ENCODE peak calls at places on chromosomes 12 and 14, in eight cellular contexts. L is left ventricle myocardium inferior, I is Daoy, B is memory B cell, W is A549, D is endothelial cell, O is EL, A is kidney epithelial cell. X is an unnamed sample.

GRCh38 chr12:89678225-89678624 is 30.4 kb downstream of the ATP2B1 start:
- DNase-seq in O (no peak), A (no peak), D (no peak), B (no peak), L (no peak), I (no peak), W (no peak), X (no peak)

GRCh38 chr14:52058346-52058745 is 10.5 kb downstream of the NID2 start:
- DNase-seq in D (no peak), L (no peak), B (no peak), A (no peak), W (no peak), I (no peak), O (no peak), X (no peak)

GRCh38 chr14:36504805-36505192 is 15.2 kb downstream of the NKX2-1 start:
- DNase-seq in B (no peak), L (no peak), I (no peak), D (no peak), O (no peak), A (no peak), W (no peak), X (no peak)

GRCh38 chr14:22824711-22825359 is 4.9 kb upstream of the MRPL52 start:
- DNase-seq in A (peak; percentile 88), L (no peak), W (peak; percentile 61), D (no peak), B (no peak), O (peak; percentile 94), I (peak; percentile 95), X (peak; percentile 43)

GRCh38 chr12:106782619-106783018 is 8.1 kb downstream of the RIC8B start:
- DNase-seq in W (no peak), D (no peak), I (no peak), O (no peak), A (no peak), B (no peak), L (no peak), X (no peak)

GRCh38 chr14:95817271-95817670 is 59.4 kb upstream of the TUNAR start:
- DNase-seq in I (no peak), L (no peak), W (no peak), B (no peak), D (no peak), A (no peak), O (no peak), X (no peak)

GRCh38 chr12:115818973-115819372 is 458.5 kb downstream of the MED13L start:
- DNase-seq in L (no peak), I (no peak), A (no peak), D (no peak), B (no peak), O (no peak), W (no peak), X (no peak)

GRCh38 chr12:66848967-66849366 is 170.1 kb upstream of the GRIP1 start:
- DNase-seq in O (no peak), B (no peak), I (no peak), A (no peak), D (no peak), L (no peak), W (no peak), X (no peak)

GRCh38 chr12:54304187-54304810 is 3.5 kb upstream of the NFE2 start:
- DNase-seq in L (peak; percentile 71), A (no peak), O (peak; percentile 41), B (no peak), W (no peak), D (peak; percentile 22), I (peak; percentile 66), X (peak; percentile 83)

GRCh38 chr14:23953464-23954278 is at the start of gene DHRS4:
- DNase-seq in B (peak; percentile 74), L (peak; percentile 80), I (peak; percentile 93), D (peak; percentile 76), O (peak; percentile 87), W (peak; percentile 64), A (peak; percentile 34), X (peak; percentile 89)

X was measured in body of pancreas.